ENCODE peak calls at places on chromosomes 12 and 14, in nine cellular contexts. D is fibroblast of the conjunctiva; Z is H4; L is stimulated activated CD4-positive, alpha-beta T cell treated with anti-CD3 and anti-CD28 coated beads, Interleukin-1b, Interleukin-23, amount 100 ng/mL, for 48 hours; B is H7; I is HEK293T; K is GOT3; Y is anterior cingulate cortex; U is midbrain. S is an unnamed sample.

GRCh38 chr12:113154351-113154973 is 4.9 kb downstream of the CFAP73 start:
- DNase-seq in B (peak; percentile 94), Z (no peak), I (no peak), Y (no peak), D (no peak), U (no peak), L (peak; percentile 14), K (no peak), S (no peak)

GRCh38 chr14:103859416-103860202 is 12.2 kb upstream of the PPP1R13B start:
- DNase-seq in K (no peak), D (no peak), Z (no peak), I (no peak), U (no peak), L (no peak), Y (no peak), B (peak; percentile 38), S (no peak)

GRCh38 chr12:107448198-107448597 is 237.4 kb upstream of the PWP1 start:
- DNase-seq in U (no peak), Z (no peak), D (no peak), Y (no peak), I (peak; percentile 47), K (no peak), L (no peak), B (peak; percentile 76), S (no peak)

GRCh38 chr12:3797649-3798048 is 44.7 kb upstream of the CRACR2A start:
- DNase-seq in L (no peak), U (no peak), D (no peak), I (no peak), Y (no peak), Z (peak; percentile 38), B (no peak), K (no peak), S (no peak)

GRCh38 chr12:24595652-24596235 is 353.2 kb downstream of the BCAT1 start:
- DNase-seq in U (no peak), Z (no peak), Y (no peak), L (no peak), D (no peak), I (peak; percentile 30), B (peak; percentile 35), K (no peak), S (no peak)

GRCh38 chr12:79547735-79548347 is 142.9 kb downstream of the PAWR start:
- DNase-seq in U (peak; percentile 43), L (no peak), K (no peak), Y (no peak), Z (peak; percentile 83), I (peak; percentile 57), D (peak; percentile 45), B (no peak), S (peak; percentile 20)

GRCh38 chr12:113222730-113223531 is 1.7 kb downstream of the TPCN1 start:
- DNase-seq in Y (peak; percentile 52), Z (peak; percentile 94), K (no peak), I (peak; percentile 31), B (peak; percentile 50), L (no peak), D (peak; percentile 85), U (peak; percentile 56), S (peak; percentile 80)

GRCh38 chr12:132638541-132639408 is 20.2 kb downstream of the P2RX2 start:
- DNase-seq in B (peak; percentile 84), U (no peak), K (no peak), D (peak; percentile 65), I (peak; percentile 74), Z (no peak), L (no peak), Y (no peak), S (no peak)

GRCh38 chr12:25692115-25693035 is 139.3 kb upstream of the LMNTD1 start:
- DNase-seq in I (peak; percentile 69), Y (no peak), Z (peak; percentile 85), B (peak; percentile 17), K (no peak), L (no peak), D (peak; percentile 89), U (no peak), S (no peak)

GRCh38 chr14:31560759-31561154 is 447 bp upstream of the NUBPL start:
- DNase-seq in I (no peak), Y (no peak), Z (no peak), D (no peak), U (no peak), L (no peak), K (no peak), B (peak; percentile 19), S (no peak)

GRCh38 chr12:82650627-82651337 is 35.9 kb upstream of the TMTC2 start:
- DNase-seq in Z (peak; percentile 68), L (no peak), I (peak; percentile 11), Y (no peak), U (no peak), D (no peak), B (no peak), K (no peak), S (no peak)

GRCh38 chr14:65025818-65026217 is 39.1 kb downstream of the FNTB start:
- DNase-seq in K (no peak), Z (no peak), L (no peak), D (no peak), U (no peak), B (no peak), I (no peak), Y (no peak), S (no peak)

GRCh38 chr12:58041441-58041840 is 100.1 kb downstream of the ATP23 start:
- DNase-seq in I (no peak), K (no peak), B (no peak), L (no peak), U (no peak), Y (no peak), Z (no peak), D (no peak), S (no peak)

GRCh38 chr12:12704593-12705230 is 8.7 kb upstream of the GPR19 start:
- DNase-seq in U (peak; percentile 86), D (peak; percentile 94), L (no peak), B (peak; percentile 70), I (peak; percentile 74), Y (peak; percentile 34), K (no peak), Z (peak; percentile 94), S (peak; percentile 90)

GRCh38 chr12:51970904-51971646 is 19.6 kb downstream of the ACVR1B start:
- DNase-seq in I (peak; percentile 75), Z (peak; percentile 86), U (no peak), Y (no peak), L (peak; percentile 66), B (peak; percentile 84), D (no peak), K (no peak), S (no peak)

GRCh38 chr14:22627506-22628263 is 16.5 kb downstream of the OR6J1 start:
- DNase-seq in U (no peak), D (no peak), K (no peak), I (no peak), Z (no peak), Y (no peak), B (no peak), L (no peak), S (no peak)

GRCh38 chr12:103908877-103909276 is 21.3 kb upstream of the HSP90B1 start:
- DNase-seq in Y (no peak), I (no peak), K (no peak), U (no peak), B (no peak), L (no peak), D (no peak), Z (no peak), S (no peak)

GRCh38 chr12:120162763-120163162 is 31.8 kb downstream of the GCN1 start:
- DNase-seq in K (no peak), L (no peak), Y (no peak), Z (no peak), U (no peak), D (no peak), B (no peak), I (no peak), S (no peak)

GRCh38 chr12:52607314-52607713 is 6.1 kb upstream of the KRT72 start:
- DNase-seq in U (no peak), K (no peak), Z (no peak), D (no peak), Y (no peak), B (no peak), L (no peak), I (no peak), S (no peak)

GRCh38 chr12:22275847-22276246 is 58.7 kb downstream of the ST8SIA1 start:
- DNase-seq in Y (no peak), L (no peak), U (no peak), D (peak; percentile 100), Z (peak; percentile 90), K (peak; percentile 60), B (no peak), I (no peak), S (no peak)

GRCh38 chr12:121578230-121579189 is 2.3 kb downstream of the KDM2B start:
- DNase-seq in L (no peak), Y (no peak), Z (no peak), D (no peak), B (peak; percentile 79), I (no peak), K (no peak), U (no peak), S (no peak)

GRCh38 chr12:4849024-4849594 is 60.6 kb upstream of the KCNA1 start:
- DNase-seq in K (no peak), Z (no peak), B (peak; percentile 52), U (no peak), L (no peak), D (peak; percentile 24), I (peak; percentile 52), Y (no peak), S (no peak)

GRCh38 chr12:66695130-66695529 is 16.3 kb upstream of the GRIP1 start:
- DNase-seq in K (no peak), Z (no peak), D (no peak), L (no peak), Y (no peak), U (no peak), B (no peak), I (no peak), S (no peak)

GRCh38 chr12:58580095-58580494 is 340.2 kb downstream of the LRIG3 start:
- DNase-seq in I (no peak), U (no peak), Y (no peak), B (no peak), Z (no peak), D (no peak), K (no peak), L (no peak), S (no peak)

GRCh38 chr12:77625441-77625840 is 205.3 kb upstream of the NAV3 start:
- DNase-seq in L (no peak), D (peak; percentile 89), B (no peak), K (peak; percentile 99), U (no peak), Y (no peak), Z (peak; percentile 30), I (no peak), S (no peak)

GRCh38 chr14:92694807-92695206 is 53.6 kb downstream of the LGMN start:
- DNase-seq in B (no peak), U (no peak), Z (no peak), D (no peak), Y (no peak), I (no peak), K (no peak), L (no peak), S (no peak)

GRCh38 chr12:11833174-11833895 is 183.9 kb downstream of the ETV6 start:
- DNase-seq in K (no peak), Y (no peak), L (no peak), D (no peak), I (no peak), Z (no peak), U (no peak), B (no peak), S (no peak)

GRCh38 chr14:37903561-37904191 is 304.0 kb upstream of the SSTR1 start:
- DNase-seq in U (peak; percentile 6), Y (no peak), K (no peak), D (peak; percentile 31), B (peak; percentile 13), I (peak; percentile 40), L (no peak), Z (peak; percentile 30), S (peak; percentile 21)

GRCh38 chr12:52832451-52832850 is 1.7 kb downstream of the KRT79 start:
- DNase-seq in D (no peak), I (no peak), Z (no peak), L (no peak), K (no peak), U (no peak), B (no peak), Y (no peak), S (no peak)